ENCODE peak calls at places on chromosomes 7 and 10, in nine cellular contexts. J is BJ; E is transverse colon; V is M059J; B is GM12892; M is NCI-H1092; N is naive thymus-derived CD4-positive, alpha-beta T cell; C is hippocampal formation; P is amygdala. L is an unnamed sample.

GRCh38 chr10:90998733-90999511 is 78.0 kb upstream of the ANKRD1 start:
- DNase-seq in J (no peak), E (no peak), V (no peak), B (no peak), M (no peak), N (no peak), C (no peak), P (no peak), L (no peak)

GRCh38 chr7:122550545-122550944 is 148.4 kb downstream of the RNF133 start:
- DNase-seq in J (no peak), E (no peak), V (no peak), B (no peak), M (no peak), N (no peak), C (no peak), P (no peak), L (peak; percentile 1)

GRCh38 chr7:4436936-4437335 is 245.2 kb upstream of the FOXK1 start:
- DNase-seq in J (no peak), E (no peak), V (no peak), B (no peak), M (no peak), N (no peak), C (no peak), P (no peak), L (no peak)

GRCh38 chr10:88386878-88387773 is 196.0 kb downstream of the RNLS start:
- DNase-seq in J (no peak), E (peak; percentile 40), V (peak; percentile 58), B (no peak), M (no peak), N (peak; percentile 64), C (peak; percentile 79), P (no peak), L (peak; percentile 93)

GRCh38 chr7:9575716-9576115 is 1142.3 kb downstream of the NXPH1 start:
- DNase-seq in J (no peak), E (no peak), V (no peak), B (no peak), M (no peak), N (no peak), C (no peak), P (no peak), L (no peak)

GRCh38 chr10:58608356-58608755 is 95.7 kb downstream of the BICC1 start:
- DNase-seq in J (no peak), E (no peak), V (no peak), B (no peak), M (no peak), N (no peak), C (no peak), P (no peak), L (peak; percentile 61)

GRCh38 chr10:78813526-78814429 is 255.0 kb upstream of the ZMIZ1 start:
- DNase-seq in J (no peak), E (no peak), V (no peak), B (no peak), M (no peak), N (no peak), C (no peak), P (no peak), L (no peak)

GRCh38 chr10:77801474-77802238 is 124.9 kb downstream of the DLG5 start:
- DNase-seq in J (peak; percentile 3), E (no peak), V (peak; percentile 47), B (no peak), M (no peak), N (no peak), C (no peak), P (no peak), L (peak; percentile 72)

GRCh38 chr7:80740778-80741545 is 102.5 kb downstream of the CD36 start:
- DNase-seq in J (peak; percentile 77), E (no peak), V (peak; percentile 93), B (no peak), M (no peak), N (no peak), C (no peak), P (no peak), L (peak; percentile 85)

GRCh38 chr10:97795886-97796285 is 24.1 kb upstream of the SFRP5 start:
- DNase-seq in J (no peak), E (no peak), V (no peak), B (no peak), M (no peak), N (no peak), C (no peak), P (no peak), L (no peak)

GRCh38 chr10:44885710-44886109 is 25.4 kb upstream of the TMEM72 start:
- DNase-seq in J (no peak), E (no peak), V (no peak), B (no peak), M (no peak), N (no peak), C (no peak), P (no peak), L (no peak)

GRCh38 chr7:2112261-2113203 is 120.2 kb downstream of the MAD1L1 start:
- DNase-seq in J (no peak), E (no peak), V (no peak), B (no peak), M (no peak), N (no peak), C (no peak), P (no peak), L (no peak)

GRCh38 chr10:63866075-63866746 is 345.0 kb downstream of the REEP3 start:
- DNase-seq in J (no peak), E (peak; percentile 27), V (peak; percentile 41), B (peak; percentile 25), M (peak; percentile 8), N (peak; percentile 19), C (peak; percentile 53), P (peak; percentile 2), L (peak; percentile 22)

GRCh38 chr7:159094030-159094740 is 50.5 kb downstream of the VIPR2 start:
- DNase-seq in J (no peak), E (peak; percentile 3), V (no peak), B (no peak), M (no peak), N (no peak), C (no peak), P (no peak), L (no peak)

GRCh38 chr7:80699030-80699638 is 60.7 kb downstream of the CD36 start:
- DNase-seq in J (no peak), E (no peak), V (peak; percentile 74), B (no peak), M (peak; percentile 68), N (no peak), C (peak; percentile 70), P (no peak), L (no peak)

GRCh38 chr10:26714816-26715487 is 17.5 kb downstream of the PDSS1 start:
- DNase-seq in J (no peak), E (peak; percentile 80), V (no peak), B (no peak), M (no peak), N (no peak), C (no peak), P (no peak), L (no peak)

L was measured in astrocyte.